ENCODE peak calls at places on chromosome X, in eight cellular contexts. S, F, V, N, I, T, C and D are unnamed samples.

GRCh38 chrX:4935846-4936245 is 1222.4 kb upstream of the PRKX start:
- DNase-seq in S (no peak), F (no peak), V (no peak), N (no peak), I (no peak), T (no peak), C (no peak), D (no peak)

GRCh38 chrX:151030845-151031244 is 47.7 kb downstream of the HMGB3 start:
- DNase-seq in S (no peak), F (no peak), V (no peak), N (no peak), I (no peak), T (no peak), C (no peak), D (no peak)

GRCh38 chrX:109624641-109625311 is at the start of gene KCNE5:
- DNase-seq in S (no peak), F (no peak), V (peak), N (no peak), I (no peak), T (no peak), C (no peak), D (no peak)

GRCh38 chrX:153773218-153773611 is 7.6 kb upstream of the SRPK3 start:
- DNase-seq in S (no peak), F (no peak), V (no peak), N (no peak), I (no peak), T (no peak), C (no peak), D (no peak)

GRCh38 chrX:143635915-143636314 is at the start of gene SLITRK4:
- DNase-seq in S (no peak), F (no peak), V (peak), N (no peak), I (no peak), T (no peak), C (no peak), D (no peak)

GRCh38 chrX:3699841-3700381 is 13.5 kb downstream of the PRKX start:
- DNase-seq in S (no peak), F (peak), V (no peak), N (no peak), I (no peak), T (peak), C (no peak), D (no peak)

GRCh38 chrX:18179446-18179845 is 41.2 kb downstream of the BEND2 start:
- DNase-seq in S (no peak), F (no peak), V (no peak), N (no peak), I (no peak), T (no peak), C (no peak), D (no peak)

GRCh38 chrX:139832728-139833309 is 100.0 kb downstream of the ATP11C start:
- DNase-seq in S (no peak), F (no peak), V (no peak), N (peak), I (no peak), T (no peak), C (no peak), D (no peak)

GRCh38 chrX:14676431-14676830 is 147.1 kb downstream of the GLRA2 start:
- DNase-seq in S (no peak), F (no peak), V (no peak), N (no peak), I (no peak), T (no peak), C (no peak), D (no peak)

GRCh38 chrX:124690495-124690894 is 344.1 kb downstream of the SH2D1A start:
- DNase-seq in S (no peak), F (no peak), V (no peak), N (no peak), I (no peak), T (no peak), C (no peak), D (no peak)

GRCh38 chrX:32842053-32842452 is 369.3 kb downstream of the DMD start:
- DNase-seq in S (no peak), F (no peak), V (no peak), N (no peak), I (no peak), T (no peak), C (no peak), D (no peak)

GRCh38 chrX:22135994-22136684 is 104.0 kb downstream of the PHEX start:
- DNase-seq in S (peak), F (peak), V (peak), N (no peak), I (peak), T (peak), C (peak), D (peak)

GRCh38 chrX:17854069-17854468 is 7.0 kb downstream of the RAI2 start:
- DNase-seq in S (no peak), F (no peak), V (no peak), N (no peak), I (no peak), T (no peak), C (no peak), D (no peak)

GRCh38 chrX:15686818-15687685 is 22.4 kb upstream of the CLTRN start:
- DNase-seq in S (peak), F (peak), V (peak), N (peak), I (peak), T (peak), C (peak), D (peak)

GRCh38 chrX:11386001-11386523 is 92.8 kb downstream of the AMELX start:
- DNase-seq in S (no peak), F (no peak), V (peak), N (no peak), I (no peak), T (peak), C (peak), D (no peak)

GRCh38 chrX:68991691-68992345 is 163.0 kb downstream of the EFNB1 start:
- DNase-seq in S (no peak), F (no peak), V (no peak), N (no peak), I (no peak), T (no peak), C (no peak), D (no peak)

GRCh38 chrX:348461-349117 is 30.0 kb upstream of the GTPBP6 start:
- DNase-seq in S (no peak), F (no peak), V (no peak), N (no peak), I (no peak), T (peak), C (no peak), D (no peak)

GRCh38 chrX:128739539-128739938 is 687.3 kb upstream of the ACTRT1 start:
- DNase-seq in S (no peak), F (no peak), V (no peak), N (no peak), I (no peak), T (no peak), C (no peak), D (no peak)

GRCh38 chrX:21666679-21667078 is 8.5 kb upstream of the KLHL34 start:
- DNase-seq in S (peak), F (no peak), V (no peak), N (no peak), I (no peak), T (no peak), C (no peak), D (no peak)